ENCODE peak calls at places on chromosomes 7 and 10, in nine cellular contexts. U is stomach; H is effector CD4-positive, alpha-beta T cell; A is endothelial cell; J is HTR-8/SVneo; V is non-pigmented ciliary epithelial cell; P is activated CD8-positive, alpha-beta memory T cell treated with anti-CD3 and anti-CD28 coated beads for 4 hours; N is ovary; T is neuronal stem cell. Y is an unnamed sample.

GRCh38 chr10:102668312-102669110 is 24.2 kb downstream of the TRIM8 start:
- DNase-seq in U (no peak), H (no peak), A (no peak), J (no peak), V (no peak), P (no peak), N (no peak), T (no peak), Y (no peak)

GRCh38 chr10:45380903-45381610 is 7.0 kb downstream of the ALOX5 start:
- DNase-seq in U (no peak), H (no peak), A (no peak), J (no peak), V (no peak), P (no peak), N (no peak), T (no peak), Y (no peak)

GRCh38 chr10:97358781-97359180 is 24.3 kb upstream of the FRAT2 start:
- DNase-seq in U (no peak), H (no peak), A (no peak), J (no peak), V (no peak), P (no peak), N (no peak), T (no peak), Y (no peak)

GRCh38 chr10:77586719-77587423 is 50.7 kb downstream of the KCNMA1 start:
- DNase-seq in U (no peak), H (no peak), A (no peak), J (peak; percentile 47), V (peak; percentile 64), P (no peak), N (no peak), T (no peak), Y (peak; percentile 53)

GRCh38 chr10:97444212-97444611 is 1.6 kb downstream of the EXOSC1 start:
- DNase-seq in U (no peak), H (no peak), A (no peak), J (no peak), V (no peak), P (no peak), N (no peak), T (no peak), Y (no peak)

GRCh38 chr10:116073451-116073850 is 199.6 kb downstream of the GFRA1 start:
- DNase-seq in U (no peak), H (no peak), A (no peak), J (no peak), V (no peak), P (no peak), N (no peak), T (no peak), Y (no peak)

GRCh38 chr10:36533316-36533715 is 592.1 kb upstream of the ANKRD30A start:
- DNase-seq in U (no peak), H (no peak), A (no peak), J (no peak), V (no peak), P (no peak), N (no peak), T (no peak), Y (no peak)

GRCh38 chr7:100407285-100408180 is 21.0 kb downstream of the ZCWPW1 start:
- DNase-seq in U (no peak), H (peak; percentile 29), A (peak; percentile 47), J (peak; percentile 66), V (peak; percentile 59), P (no peak), N (no peak), T (peak; percentile 56), Y (peak; percentile 30)

GRCh38 chr10:50291261-50291850 is 40.0 kb upstream of the ASAH2 start:
- DNase-seq in U (no peak), H (no peak), A (no peak), J (no peak), V (no peak), P (no peak), N (no peak), T (no peak), Y (no peak)

GRCh38 chr10:4819067-4819466 is 6.9 kb upstream of the AKR1E2 start:
- DNase-seq in U (no peak), H (no peak), A (no peak), J (no peak), V (no peak), P (no peak), N (no peak), T (no peak), Y (no peak)

GRCh38 chr7:139118803-139119485 is 9.4 kb upstream of the ZC3HAV1 start:
- DNase-seq in U (no peak), H (no peak), A (no peak), J (no peak), V (no peak), P (no peak), N (no peak), T (no peak), Y (no peak)

GRCh38 chr10:112471878-112472487 is 25.0 kb downstream of the VTI1A start:
- DNase-seq in U (no peak), H (no peak), A (no peak), J (peak; percentile 31), V (no peak), P (no peak), N (no peak), T (peak; percentile 20), Y (no peak)

GRCh38 chr10:104099941-104100340 is 14.3 kb upstream of the COL17A1 start:
- DNase-seq in U (no peak), H (no peak), A (no peak), J (no peak), V (no peak), P (no peak), N (no peak), T (no peak), Y (no peak)

GRCh38 chr10:27240891-27241639 is 468 bp upstream of the ACBD5 start:
- DNase-seq in U (peak; percentile 41), H (peak; percentile 36), A (peak; percentile 38), J (no peak), V (no peak), P (no peak), N (no peak), T (peak; percentile 47), Y (no peak)

GRCh38 chr10:102420443-102420809 is 210 bp upstream of the FBXL15 start:
- DNase-seq in U (peak; percentile 89), H (no peak), A (no peak), J (no peak), V (no peak), P (no peak), N (peak; percentile 9), T (no peak), Y (no peak)

GRCh38 chr10:103277713-103278299 is 868 bp downstream of the INA start:
- DNase-seq in U (no peak), H (no peak), A (no peak), J (no peak), V (no peak), P (no peak), N (no peak), T (no peak), Y (no peak)

GRCh38 chr10:110498982-110499795 is 1.5 kb downstream of the DUSP5 start:
- DNase-seq in U (peak; percentile 46), H (peak; percentile 27), A (peak; percentile 37), J (no peak), V (no peak), P (no peak), N (no peak), T (no peak), Y (no peak)